ENCODE peak calls at places on chromosomes 16 and 17, in eight cellular contexts. W is CD8-positive, alpha-beta T cell; H is cardiac fibroblast; F is neural progenitor cell; R is fibroblast of mammary gland; I is ascending aorta; E is choroid plexus epithelial cell; Y is colonic mucosa. L is an unnamed sample.

GRCh38 chr17:42456223-42457106 is 2.2 kb upstream of the ATP6V0A1 start:
- DNase-seq in I (no peak), H (peak; percentile 90), R (peak; percentile 85), E (peak; percentile 90), F (no peak), Y (no peak), W (peak; percentile 14), L (no peak)

GRCh38 chr17:2030779-2031163 is 818 bp downstream of the DPH1 start:
- DNase-seq in I (peak; percentile 76), E (no peak), H (peak; percentile 92), Y (no peak), W (no peak), F (peak; percentile 92), R (peak; percentile 91), L (no peak)

GRCh38 chr17:1638624-1639300 is 6.8 kb downstream of the SCARF1 start:
- DNase-seq in H (no peak), R (no peak), E (no peak), Y (no peak), F (no peak), W (no peak), I (no peak), L (no peak)

GRCh38 chr17:16046966-16047365 is 47.3 kb downstream of the TTC19 start:
- DNase-seq in H (peak; percentile 27), I (no peak), R (no peak), Y (no peak), F (no peak), E (peak; percentile 39), W (no peak), L (no peak)

GRCh38 chr16:30980068-30980371 is 5.0 kb upstream of the HSD3B7 start:
- DNase-seq in Y (no peak), F (no peak), R (no peak), I (no peak), W (no peak), H (no peak), E (no peak), L (no peak)

GRCh38 chr17:79224903-79225302 is 150.3 kb downstream of the ENGASE start:
- DNase-seq in W (no peak), Y (no peak), I (no peak), E (no peak), R (no peak), F (no peak), H (no peak), L (no peak)

GRCh38 chr16:49338867-49339266 is 34.7 kb upstream of the C16orf78 start:
- DNase-seq in R (no peak), Y (no peak), F (no peak), I (no peak), H (no peak), W (no peak), E (no peak), L (no peak)

GRCh38 chr17:49469831-49470568 is 25.1 kb upstream of the NGFR start:
- DNase-seq in R (peak; percentile 7), F (peak; percentile 85), I (no peak), W (no peak), H (no peak), E (no peak), Y (peak; percentile 20), L (no peak)

GRCh38 chr16:81939164-81940067 is 71.9 kb downstream of the SDR42E1 start:
- DNase-seq in F (peak; percentile 57), E (no peak), W (no peak), Y (no peak), R (no peak), I (no peak), H (no peak), L (no peak)

GRCh38 chr16:54370653-54371052 is 84.1 kb upstream of the IRX3 start:
- DNase-seq in R (no peak), H (peak; percentile 46), F (peak; percentile 60), E (no peak), I (no peak), W (no peak), Y (no peak), L (no peak)

GRCh38 chr17:75785770-75786538 is 1.3 kb downstream of the UNK start:
- DNase-seq in E (peak; percentile 64), R (peak; percentile 77), Y (no peak), I (no peak), H (peak; percentile 52), F (no peak), W (no peak), L (no peak)

GRCh38 chr17:79971651-79972050 is 64.0 kb downstream of the TBC1D16 start:
- DNase-seq in H (no peak), R (no peak), Y (no peak), I (no peak), E (no peak), F (no peak), W (no peak), L (no peak)

GRCh38 chr17:73719588-73720071 is 75.4 kb upstream of the SDK2 start:
- DNase-seq in W (no peak), E (no peak), R (no peak), Y (peak; percentile 25), F (peak; percentile 89), H (no peak), I (no peak), L (no peak)

GRCh38 chr16:82713778-82714177 is 87.0 kb downstream of the CDH13 start:
- DNase-seq in F (no peak), H (no peak), E (no peak), W (no peak), I (no peak), R (no peak), Y (no peak), L (no peak)

GRCh38 chr17:82926081-82926480 is 86.3 kb upstream of the ZNF750 start:
- DNase-seq in H (no peak), I (no peak), W (no peak), F (no peak), Y (no peak), E (no peak), R (no peak), L (no peak)

GRCh38 chr17:59561042-59561441 is 4.4 kb upstream of the DHX40 start:
- DNase-seq in W (no peak), H (peak; percentile 13), E (peak; percentile 47), Y (no peak), R (peak; percentile 34), I (no peak), F (peak; percentile 22), L (no peak)
- TF ChIP-seq CTCF in W (peak; percentile 20), H (peak; percentile 49), E (peak; percentile 56), Y (no peak), R (peak; percentile 42), I (no peak), F (peak; percentile 32), L (peak; percentile 41)

GRCh38 chr16:6863135-6863534 is 469.5 kb upstream of the RBFOX1 start:
- DNase-seq in F (peak; percentile 52), R (no peak), I (no peak), E (no peak), H (no peak), Y (no peak), W (no peak), L (no peak)

GRCh38 chr16:6864244-6864643 is 468.4 kb upstream of the RBFOX1 start:
- DNase-seq in R (no peak), E (no peak), Y (no peak), H (no peak), F (no peak), W (no peak), I (no peak), L (no peak)

GRCh38 chr16:6861136-6861535 is 471.5 kb upstream of the RBFOX1 start:
- DNase-seq in I (no peak), R (no peak), E (no peak), F (peak; percentile 43), H (no peak), W (no peak), Y (no peak), L (no peak)

GRCh38 chr16:6864670-6865069 is 468.0 kb upstream of the RBFOX1 start:
- DNase-seq in H (no peak), R (no peak), W (no peak), I (no peak), F (no peak), E (no peak), Y (no peak), L (no peak)

DNA sequence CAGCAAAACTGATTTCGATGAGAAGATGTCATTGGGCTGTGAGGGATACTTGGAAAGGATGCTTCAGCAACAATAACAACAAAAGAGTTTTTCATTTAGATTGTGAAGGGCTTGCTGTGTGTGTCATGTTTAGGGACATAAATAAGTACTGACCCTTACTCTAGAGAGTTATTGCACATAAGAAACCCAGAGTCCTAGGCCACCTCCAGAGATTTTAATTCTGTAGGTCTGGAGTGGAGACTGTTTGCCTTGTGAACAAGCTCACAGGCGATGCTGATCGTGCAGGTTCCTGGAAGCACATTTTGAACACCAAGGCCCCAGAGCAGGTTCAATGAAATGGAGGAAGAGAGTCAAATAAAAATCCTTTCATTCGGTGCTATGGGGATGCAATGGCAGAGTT is 470.6 kb upstream of the RBFOX1 start:
- DNase-seq in H (no peak), R (no peak), Y (no peak), W (no peak), F (no peak), E (no peak), I (no peak), L (no peak)
- H3K4me3 ChIP-seq in H (no peak overlapping the region), R (no peak overlapping the region), Y (no peak overlapping the region), W (no peak overlapping the region), F (no peak overlapping the region), E (no peak overlapping the region), I (no peak overlapping the region), L (no peak overlapping the region)

DNA sequence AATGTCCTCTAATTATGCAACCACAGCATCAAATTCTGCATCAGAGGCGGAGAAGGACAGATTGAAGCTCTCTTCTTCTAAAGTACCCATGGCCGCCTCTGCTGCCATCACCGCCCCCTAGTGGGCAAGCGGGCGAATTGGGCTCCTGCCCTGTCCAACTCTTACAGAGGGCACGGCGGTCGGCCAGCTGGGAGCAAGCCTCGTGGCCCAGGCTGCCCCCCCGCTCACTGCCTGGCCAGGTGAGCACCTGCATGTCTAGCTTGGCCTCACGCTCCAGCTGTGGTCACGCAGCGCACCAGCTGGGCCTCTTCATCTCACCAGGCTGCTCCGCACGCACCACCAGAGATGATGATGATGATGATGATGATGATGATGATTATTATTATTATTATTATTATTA is 146.1 kb upstream of the TOM1L1 start:
- DNase-seq in W (no peak), Y (no peak), E (no peak), I (no peak), R (no peak), H (no peak), F (peak; percentile 4), L (no peak)
- TF ChIP-seq CTCF in W (no peak), Y (no peak), E (no peak), I (no peak), R (no peak), H (no peak), F (peak; percentile 45), L (peak; percentile 17)

GRCh38 chr16:89343501-89344291 is 126.2 kb downstream of the ZNF778 start:
- DNase-seq in I (no peak), R (peak; percentile 73), Y (peak; percentile 71), H (no peak), E (no peak), F (no peak), W (no peak), L (peak; percentile 93)

GRCh38 chr16:89338863-89339262 is 121.4 kb downstream of the ZNF778 start:
- DNase-seq in H (no peak), E (no peak), F (no peak), R (no peak), Y (no peak), W (no peak), I (no peak), L (no peak)

GRCh38 chr16:89341697-89342694 is 124.5 kb downstream of the ZNF778 start:
- DNase-seq in W (peak; percentile 43), E (no peak), I (no peak), F (no peak), R (no peak), H (no peak), Y (no peak), L (no peak)

GRCh38 chr16:89344314-89344828 is 126.9 kb downstream of the ZNF778 start:
- DNase-seq in H (no peak), E (no peak), Y (no peak), R (no peak), I (no peak), F (no peak), W (no peak), L (no peak)

GRCh38 chr16:89341274-89341673 is 123.8 kb downstream of the ZNF778 start:
- DNase-seq in I (no peak), W (no peak), Y (no peak), R (no peak), E (no peak), H (no peak), F (no peak), L (no peak)
- H3K4me3 ChIP-seq in I (no peak overlapping the region), W (no peak overlapping the region), Y (no peak overlapping the region), R (no peak overlapping the region), E (no peak overlapping the region), H (no peak overlapping the region), F (no peak overlapping the region), L (no peak overlapping the region)

L was measured in kidney epithelial cell.